ENCODE peak calls at places on chromosomes 1 and 21, in six cellular contexts. One of them, this sample, is unnamed.

GRCh38 chr1:30123036-30123535 is 600.3 kb downstream of the MATN1 start:
- DNase-seq in T-helper 2 cell: no peak
- DNase-seq in RCC 7860: no peak
- DNase-seq in non-pigmented ciliary epithelial cell: no peak
- DNase-seq in GM06990: no peak
- DNase-seq in NCI-H82: no peak
- DNase-seq in this sample: no peak

GRCh38 chr1:242055921-242056320 is 57.0 kb upstream of the MAP1LC3C start:
- DNase-seq in T-helper 2 cell: no peak
- DNase-seq in NCI-H82: no peak
- DNase-seq in non-pigmented ciliary epithelial cell: no peak
- DNase-seq in RCC 7860: no peak
- DNase-seq in GM06990: no peak
- DNase-seq in this sample: no peak

GRCh38 chr1:109193653-109194590 is 19.8 kb upstream of the SARS1 start:
- DNase-seq in T-helper 2 cell: no peak
- DNase-seq in GM06990: peak
- DNase-seq in non-pigmented ciliary epithelial cell: no peak
- DNase-seq in NCI-H82: peak
- DNase-seq in RCC 7860: no peak
- DNase-seq in this sample: peak

GRCh38 chr1:65896721-65897120 is 104.0 kb downstream of the PDE4B start:
- DNase-seq in T-helper 2 cell: no peak
- DNase-seq in NCI-H82: no peak
- DNase-seq in non-pigmented ciliary epithelial cell: no peak
- DNase-seq in RCC 7860: no peak
- DNase-seq in GM06990: no peak
- DNase-seq in this sample: no peak

GRCh38 chr21:35637431-35637830 is 422.9 kb downstream of the SETD4 start:
- DNase-seq in T-helper 2 cell: no peak
- DNase-seq in NCI-H82: no peak
- DNase-seq in non-pigmented ciliary epithelial cell: no peak
- DNase-seq in GM06990: no peak
- DNase-seq in RCC 7860: peak
- DNase-seq in this sample: no peak

GRCh38 chr1:31102501-31102950 is 37.0 kb upstream of the PUM1 start:
- DNase-seq in RCC 7860: no peak
- DNase-seq in GM06990: no peak
- DNase-seq in T-helper 2 cell: no peak
- DNase-seq in non-pigmented ciliary epithelial cell: no peak
- DNase-seq in NCI-H82: no peak
- DNase-seq in this sample: no peak

GRCh38 chr1:116781034-116781433 is 26.8 kb downstream of the CD2 start:
- DNase-seq in non-pigmented ciliary epithelial cell: no peak
- DNase-seq in RCC 7860: no peak
- DNase-seq in GM06990: no peak
- DNase-seq in T-helper 2 cell: no peak
- DNase-seq in NCI-H82: no peak
- DNase-seq in this sample: no peak

GRCh38 chr1:10824821-10825540 is 28.5 kb upstream of the CASZ1 start:
- DNase-seq in GM06990: no peak
- DNase-seq in T-helper 2 cell: no peak
- DNase-seq in RCC 7860: peak
- DNase-seq in NCI-H82: no peak
- DNase-seq in non-pigmented ciliary epithelial cell: peak
- DNase-seq in this sample: no peak

GRCh38 chr1:7641587-7642417 is 129.3 kb upstream of the VAMP3 start:
- DNase-seq in RCC 7860: peak
- DNase-seq in NCI-H82: peak
- DNase-seq in non-pigmented ciliary epithelial cell: no peak
- DNase-seq in T-helper 2 cell: no peak
- DNase-seq in GM06990: no peak
- DNase-seq in this sample: no peak

GRCh38 chr1:177780096-177780700 is 189.7 kb downstream of the SEC16B start:
- DNase-seq in non-pigmented ciliary epithelial cell: peak
- DNase-seq in T-helper 2 cell: no peak
- DNase-seq in GM06990: no peak
- DNase-seq in NCI-H82: peak
- DNase-seq in RCC 7860: peak
- DNase-seq in this sample: no peak

GRCh38 chr1:79325705-79326104 is 319.2 kb upstream of the ADGRL4 start:
- DNase-seq in RCC 7860: no peak
- DNase-seq in non-pigmented ciliary epithelial cell: no peak
- DNase-seq in GM06990: no peak
- DNase-seq in NCI-H82: no peak
- DNase-seq in T-helper 2 cell: no peak
- DNase-seq in this sample: no peak

GRCh38 chr1:17709981-17710380 is 45.2 kb upstream of the ACTL8 start:
- DNase-seq in GM06990: no peak
- DNase-seq in RCC 7860: no peak
- DNase-seq in NCI-H82: no peak
- DNase-seq in non-pigmented ciliary epithelial cell: no peak
- DNase-seq in T-helper 2 cell: no peak
- DNase-seq in this sample: no peak

GRCh38 chr1:39683591-39684312 is 7.5 kb downstream of the HPCAL4 start:
- DNase-seq in T-helper 2 cell: peak
- DNase-seq in GM06990: no peak
- DNase-seq in NCI-H82: no peak
- DNase-seq in RCC 7860: no peak
- DNase-seq in non-pigmented ciliary epithelial cell: no peak
- DNase-seq in this sample: no peak

GRCh38 chr1:19846338-19846737 is 31.3 kb upstream of the RNF186 start:
- DNase-seq in T-helper 2 cell: no peak
- DNase-seq in non-pigmented ciliary epithelial cell: no peak
- DNase-seq in NCI-H82: no peak
- DNase-seq in GM06990: no peak
- DNase-seq in RCC 7860: no peak
- DNase-seq in this sample: no peak

GRCh38 chr1:203556047-203556851 is 62.3 kb downstream of the OPTC start:
- DNase-seq in non-pigmented ciliary epithelial cell: no peak
- DNase-seq in GM06990: no peak
- DNase-seq in T-helper 2 cell: no peak
- DNase-seq in NCI-H82: peak
- DNase-seq in RCC 7860: peak
- DNase-seq in this sample: no peak

GRCh38 chr21:35366348-35367085 is 317.4 kb upstream of the RUNX1 start:
- DNase-seq in T-helper 2 cell: no peak
- DNase-seq in RCC 7860: no peak
- DNase-seq in GM06990: no peak
- DNase-seq in non-pigmented ciliary epithelial cell: no peak
- DNase-seq in NCI-H82: no peak
- DNase-seq in this sample: no peak

GRCh38 chr1:116330342-116330652 is 42.7 kb upstream of the ATP1A1 start:
- DNase-seq in non-pigmented ciliary epithelial cell: no peak
- DNase-seq in NCI-H82: no peak
- DNase-seq in RCC 7860: no peak
- DNase-seq in GM06990: no peak
- DNase-seq in T-helper 2 cell: no peak
- DNase-seq in this sample: no peak

GRCh38 chr1:5739561-5740078 is 252.6 kb downstream of the NPHP4 start:
- DNase-seq in RCC 7860: no peak
- DNase-seq in NCI-H82: no peak
- DNase-seq in GM06990: no peak
- DNase-seq in T-helper 2 cell: no peak
- DNase-seq in non-pigmented ciliary epithelial cell: no peak
- DNase-seq in this sample: no peak

GRCh38 chr1:154774175-154774855 is 95.8 kb downstream of the KCNN3 start:
- DNase-seq in GM06990: no peak
- DNase-seq in T-helper 2 cell: no peak
- DNase-seq in non-pigmented ciliary epithelial cell: no peak
- DNase-seq in RCC 7860: no peak
- DNase-seq in NCI-H82: no peak
- DNase-seq in this sample: no peak

GRCh38 chr21:39051561-39051949 is 131.7 kb downstream of the PSMG1 start:
- DNase-seq in T-helper 2 cell: no peak
- DNase-seq in non-pigmented ciliary epithelial cell: no peak
- DNase-seq in RCC 7860: peak
- DNase-seq in GM06990: no peak
- DNase-seq in NCI-H82: no peak
- DNase-seq in this sample: no peak

GRCh38 chr1:204730826-204731459 is 45.4 kb upstream of the LRRN2 start:
- DNase-seq in RCC 7860: no peak
- DNase-seq in NCI-H82: no peak
- DNase-seq in GM06990: no peak
- DNase-seq in T-helper 2 cell: no peak
- DNase-seq in non-pigmented ciliary epithelial cell: no peak
- DNase-seq in this sample: no peak

GRCh38 chr1:58929667-58930325 is 145.9 kb upstream of the JUN start:
- DNase-seq in NCI-H82: no peak
- DNase-seq in GM06990: no peak
- DNase-seq in RCC 7860: peak
- DNase-seq in non-pigmented ciliary epithelial cell: no peak
- DNase-seq in T-helper 2 cell: no peak
- DNase-seq in this sample: no peak

GRCh38 chr1:208235983-208236761 is 8.0 kb downstream of the PLXNA2 start:
- DNase-seq in T-helper 2 cell: no peak
- DNase-seq in RCC 7860: peak
- DNase-seq in NCI-H82: no peak
- DNase-seq in GM06990: no peak
- DNase-seq in non-pigmented ciliary epithelial cell: no peak
- DNase-seq in this sample: no peak

GRCh38 chr21:32611471-32611997 is 643 bp downstream of the CFAP298 start:
- DNase-seq in GM06990: no peak
- DNase-seq in NCI-H82: peak
- DNase-seq in RCC 7860: no peak
- DNase-seq in T-helper 2 cell: peak
- DNase-seq in non-pigmented ciliary epithelial cell: no peak
- DNase-seq in this sample: no peak

GRCh38 chr1:22241250-22241649 is 98.4 kb upstream of the WNT4 start:
- DNase-seq in non-pigmented ciliary epithelial cell: no peak
- DNase-seq in NCI-H82: no peak
- DNase-seq in GM06990: no peak
- DNase-seq in T-helper 2 cell: no peak
- DNase-seq in RCC 7860: no peak
- DNase-seq in this sample: no peak

GRCh38 chr1:54931275-54931805 is 44.3 kb upstream of the DHCR24 start:
- DNase-seq in non-pigmented ciliary epithelial cell: no peak
- DNase-seq in RCC 7860: no peak
- DNase-seq in GM06990: no peak
- DNase-seq in NCI-H82: no peak
- DNase-seq in T-helper 2 cell: no peak
- DNase-seq in this sample: no peak

GRCh38 chr1:156697481-156697880 is 7.9 kb downstream of the CRABP2 start:
- DNase-seq in GM06990: no peak
- DNase-seq in NCI-H82: peak
- DNase-seq in T-helper 2 cell: no peak
- DNase-seq in non-pigmented ciliary epithelial cell: no peak
- DNase-seq in RCC 7860: peak
- DNase-seq in this sample: no peak